ENCODE peak calls at places on chromosomes 16 and 17, in five cellular contexts. One of them, this sample, is unnamed.

GRCh38 chr17:39213852-39214251 is 11.9 kb downstream of the STAC2 start:
- DNase-seq in retinal pigment epithelial cell: peak
- DNase-seq in tibial nerve: no peak
- DNase-seq in CD8-positive, alpha-beta T cell: no peak
- DNase-seq in LNCaP clone FGC: no peak
- DNase-seq in this sample: no peak

GRCh38 chr16:59327894-59328293 is 593.8 kb upstream of the GOT2 start:
- DNase-seq in tibial nerve: no peak
- DNase-seq in LNCaP clone FGC: no peak
- DNase-seq in CD8-positive, alpha-beta T cell: no peak
- DNase-seq in retinal pigment epithelial cell: no peak
- DNase-seq in this sample: no peak

GRCh38 chr17:5769936-5770335 is 185.6 kb upstream of the NLRP1 start:
- DNase-seq in retinal pigment epithelial cell: no peak
- DNase-seq in tibial nerve: no peak
- DNase-seq in CD8-positive, alpha-beta T cell: no peak
- DNase-seq in LNCaP clone FGC: no peak
- DNase-seq in this sample: no peak

GRCh38 chr17:77068915-77069314 is 71.9 kb upstream of the SEC14L1 start:
- DNase-seq in retinal pigment epithelial cell: no peak
- DNase-seq in CD8-positive, alpha-beta T cell: no peak
- DNase-seq in tibial nerve: no peak
- DNase-seq in LNCaP clone FGC: no peak
- DNase-seq in this sample: no peak

GRCh38 chr16:9138731-9139501 is 47.5 kb downstream of the HAPSTR1 start:
- DNase-seq in retinal pigment epithelial cell: no peak
- DNase-seq in CD8-positive, alpha-beta T cell: peak
- DNase-seq in tibial nerve: peak
- DNase-seq in LNCaP clone FGC: no peak
- DNase-seq in this sample: peak

GRCh38 chr16:20678242-20678641 is 19.2 kb downstream of the ACSM1 start:
- DNase-seq in retinal pigment epithelial cell: no peak
- DNase-seq in tibial nerve: no peak
- DNase-seq in CD8-positive, alpha-beta T cell: no peak
- DNase-seq in LNCaP clone FGC: no peak
- DNase-seq in this sample: no peak

GRCh38 chr16:54657058-54657708 is 273.5 kb upstream of the IRX5 start:
- DNase-seq in LNCaP clone FGC: peak
- DNase-seq in retinal pigment epithelial cell: no peak
- DNase-seq in tibial nerve: no peak
- DNase-seq in CD8-positive, alpha-beta T cell: no peak
- DNase-seq in this sample: no peak

GRCh38 chr17:79897243-79898063 is 58.2 kb upstream of the CBX4 start:
- DNase-seq in CD8-positive, alpha-beta T cell: no peak
- DNase-seq in tibial nerve: no peak
- DNase-seq in LNCaP clone FGC: peak
- DNase-seq in retinal pigment epithelial cell: no peak
- DNase-seq in this sample: no peak

GRCh38 chr16:79210629-79211028 is 389.9 kb downstream of the MAF start:
- DNase-seq in tibial nerve: no peak
- DNase-seq in LNCaP clone FGC: no peak
- DNase-seq in CD8-positive, alpha-beta T cell: no peak
- DNase-seq in retinal pigment epithelial cell: no peak
- DNase-seq in this sample: peak

GRCh38 chr16:66131156-66131807 is 235.2 kb upstream of the CDH5 start:
- DNase-seq in CD8-positive, alpha-beta T cell: no peak
- DNase-seq in tibial nerve: no peak
- DNase-seq in retinal pigment epithelial cell: no peak
- DNase-seq in LNCaP clone FGC: no peak
- DNase-seq in this sample: no peak

GRCh38 chr16:66130296-66130910 is 236.1 kb upstream of the CDH5 start:
- DNase-seq in tibial nerve: no peak
- DNase-seq in retinal pigment epithelial cell: peak
- DNase-seq in LNCaP clone FGC: no peak
- DNase-seq in CD8-positive, alpha-beta T cell: no peak
- DNase-seq in this sample: no peak

GRCh38 chr16:66127459-66128362 is 238.8 kb upstream of the CDH5 start:
- DNase-seq in LNCaP clone FGC: no peak
- DNase-seq in tibial nerve: no peak
- DNase-seq in CD8-positive, alpha-beta T cell: no peak
- DNase-seq in retinal pigment epithelial cell: no peak
- DNase-seq in this sample: no peak

GRCh38 chr16:66129196-66129595 is 237.3 kb upstream of the CDH5 start:
- DNase-seq in retinal pigment epithelial cell: no peak
- DNase-seq in tibial nerve: no peak
- DNase-seq in CD8-positive, alpha-beta T cell: no peak
- DNase-seq in LNCaP clone FGC: no peak
- DNase-seq in this sample: no peak

GRCh38 chr16:66128363-66128725 is 238.1 kb upstream of the CDH5 start:
- DNase-seq in LNCaP clone FGC: no peak
- DNase-seq in CD8-positive, alpha-beta T cell: no peak
- DNase-seq in tibial nerve: no peak
- DNase-seq in retinal pigment epithelial cell: no peak
- DNase-seq in this sample: no peak
- H3K4me3 ChIP-seq in LNCaP clone FGC: no peak
- H3K4me3 ChIP-seq in CD8-positive, alpha-beta T cell: no peak
- H3K4me3 ChIP-seq in tibial nerve: no peak
- H3K4me3 ChIP-seq in retinal pigment epithelial cell: no peak
- H3K4me3 ChIP-seq in this sample: no peak

DNA sequence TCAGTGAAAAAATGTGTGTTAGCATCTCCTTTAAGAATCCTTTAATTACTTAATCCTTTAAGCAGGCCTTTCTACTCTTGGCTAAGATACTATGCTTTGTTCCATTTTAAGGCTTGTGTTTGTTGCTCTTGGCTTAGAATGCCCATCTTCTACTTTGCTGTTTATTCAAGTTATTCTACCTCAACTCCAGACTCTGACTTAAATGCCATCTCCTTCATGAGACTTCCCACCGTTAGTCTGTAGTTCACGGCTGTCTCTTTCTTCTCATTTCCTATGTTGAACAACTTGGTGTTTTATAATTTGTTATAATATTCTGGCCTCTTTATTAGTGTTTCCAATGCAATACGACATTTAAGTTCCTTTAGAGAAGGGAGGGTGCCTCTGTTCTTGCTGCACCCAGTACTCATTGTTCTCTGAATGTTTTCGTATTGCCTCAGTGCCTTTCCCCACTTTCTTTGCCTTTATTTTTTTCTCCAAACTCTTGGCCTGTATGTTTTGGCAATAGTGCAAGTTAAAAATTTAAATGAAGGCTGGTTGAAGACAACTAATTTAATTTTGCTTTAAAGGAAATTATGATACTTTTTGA is 6.1 kb upstream of the KRT10 start:
- DNase-seq in CD8-positive, alpha-beta T cell: no peak
- DNase-seq in tibial nerve: no peak
- DNase-seq in retinal pigment epithelial cell: no peak
- DNase-seq in LNCaP clone FGC: no peak
- DNase-seq in this sample: no peak
- H3K4me3 ChIP-seq in CD8-positive, alpha-beta T cell: no peak
- H3K4me3 ChIP-seq in tibial nerve: no peak
- H3K4me3 ChIP-seq in retinal pigment epithelial cell: no peak
- H3K4me3 ChIP-seq in LNCaP clone FGC: no peak
- H3K4me3 ChIP-seq in this sample: peak

DNA sequence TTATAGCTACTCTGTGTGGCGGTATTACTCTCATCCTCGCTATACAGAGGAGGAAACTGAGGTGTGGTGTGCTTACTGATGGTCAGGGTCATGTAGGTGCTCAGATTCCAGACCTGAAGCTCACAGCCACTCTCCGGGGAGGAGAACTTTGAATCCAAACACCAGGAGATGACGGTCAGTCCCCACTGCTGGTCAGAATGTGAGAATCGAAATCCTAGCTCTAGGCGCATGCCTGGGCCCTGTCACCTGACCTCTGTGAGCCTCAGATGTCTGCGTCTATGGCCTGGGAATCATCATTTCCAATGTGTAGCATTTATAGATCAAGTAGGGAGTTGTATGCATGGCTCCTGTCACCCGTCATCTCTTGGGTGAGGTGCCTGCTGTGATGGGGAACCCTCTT is 317.4 kb downstream of the SNX29 start:
- DNase-seq in retinal pigment epithelial cell: no peak
- DNase-seq in CD8-positive, alpha-beta T cell: no peak
- DNase-seq in tibial nerve: no peak
- DNase-seq in LNCaP clone FGC: no peak
- DNase-seq in this sample: no peak
- H3K4me3 ChIP-seq in retinal pigment epithelial cell: no peak
- H3K4me3 ChIP-seq in CD8-positive, alpha-beta T cell: no peak
- H3K4me3 ChIP-seq in tibial nerve: no peak
- H3K4me3 ChIP-seq in LNCaP clone FGC: no peak
- H3K4me3 ChIP-seq in this sample: no peak

GRCh38 chr17:30819941-30820705 is 4.4 kb downstream of the CRLF3 start:
- DNase-seq in tibial nerve: no peak
- DNase-seq in CD8-positive, alpha-beta T cell: no peak
- DNase-seq in retinal pigment epithelial cell: no peak
- DNase-seq in LNCaP clone FGC: no peak
- DNase-seq in this sample: no peak
- H3K4me3 ChIP-seq in tibial nerve: no peak
- H3K4me3 ChIP-seq in CD8-positive, alpha-beta T cell: peak
- H3K4me3 ChIP-seq in retinal pigment epithelial cell: no peak
- H3K4me3 ChIP-seq in LNCaP clone FGC: no peak
- H3K4me3 ChIP-seq in this sample: no peak

GRCh38 chr16:28063611-28064061 is at the start of gene GSG1L:
- DNase-seq in LNCaP clone FGC: no peak
- DNase-seq in retinal pigment epithelial cell: no peak
- DNase-seq in CD8-positive, alpha-beta T cell: no peak
- DNase-seq in tibial nerve: no peak
- DNase-seq in this sample: no peak
- H3K4me3 ChIP-seq in LNCaP clone FGC: no peak
- H3K4me3 ChIP-seq in retinal pigment epithelial cell: no peak
- H3K4me3 ChIP-seq in CD8-positive, alpha-beta T cell: no peak
- H3K4me3 ChIP-seq in tibial nerve: no peak
- H3K4me3 ChIP-seq in this sample: no peak

GRCh38 chr16:68790944-68791343 is 52.4 kb upstream of the TANGO6 start:
- DNase-seq in LNCaP clone FGC: no peak
- DNase-seq in CD8-positive, alpha-beta T cell: no peak
- DNase-seq in retinal pigment epithelial cell: no peak
- DNase-seq in tibial nerve: no peak
- DNase-seq in this sample: no peak
- H3K4me3 ChIP-seq in LNCaP clone FGC: no peak
- H3K4me3 ChIP-seq in CD8-positive, alpha-beta T cell: no peak
- H3K4me3 ChIP-seq in retinal pigment epithelial cell: no peak
- H3K4me3 ChIP-seq in tibial nerve: no peak
- H3K4me3 ChIP-seq in this sample: no peak

GRCh38 chr16:30947533-30948086 is 1.3 kb upstream of the ORAI3 start:
- DNase-seq in CD8-positive, alpha-beta T cell: no peak
- DNase-seq in tibial nerve: no peak
- DNase-seq in LNCaP clone FGC: no peak
- DNase-seq in retinal pigment epithelial cell: no peak
- DNase-seq in this sample: no peak
- H3K4me3 ChIP-seq in CD8-positive, alpha-beta T cell: no peak
- H3K4me3 ChIP-seq in tibial nerve: no peak
- H3K4me3 ChIP-seq in LNCaP clone FGC: no peak
- H3K4me3 ChIP-seq in retinal pigment epithelial cell: peak
- H3K4me3 ChIP-seq in this sample: no peak

GRCh38 chr17:81403671-81404534 is 8.6 kb downstream of the BAHCC1 start:
- DNase-seq in CD8-positive, alpha-beta T cell: no peak
- DNase-seq in LNCaP clone FGC: no peak
- DNase-seq in tibial nerve: no peak
- DNase-seq in retinal pigment epithelial cell: no peak
- DNase-seq in this sample: no peak

GRCh38 chr17:81401727-81402529 is 6.7 kb downstream of the BAHCC1 start:
- DNase-seq in LNCaP clone FGC: no peak
- DNase-seq in tibial nerve: no peak
- DNase-seq in retinal pigment epithelial cell: no peak
- DNase-seq in CD8-positive, alpha-beta T cell: no peak
- DNase-seq in this sample: no peak

GRCh38 chr17:81403040-81403467 is 7.8 kb downstream of the BAHCC1 start:
- DNase-seq in LNCaP clone FGC: no peak
- DNase-seq in retinal pigment epithelial cell: no peak
- DNase-seq in tibial nerve: no peak
- DNase-seq in CD8-positive, alpha-beta T cell: no peak
- DNase-seq in this sample: no peak

GRCh38 chr17:81400939-81401726 is 5.9 kb downstream of the BAHCC1 start:
- DNase-seq in LNCaP clone FGC: no peak
- DNase-seq in tibial nerve: no peak
- DNase-seq in retinal pigment epithelial cell: no peak
- DNase-seq in CD8-positive, alpha-beta T cell: no peak
- DNase-seq in this sample: no peak

DNA sequence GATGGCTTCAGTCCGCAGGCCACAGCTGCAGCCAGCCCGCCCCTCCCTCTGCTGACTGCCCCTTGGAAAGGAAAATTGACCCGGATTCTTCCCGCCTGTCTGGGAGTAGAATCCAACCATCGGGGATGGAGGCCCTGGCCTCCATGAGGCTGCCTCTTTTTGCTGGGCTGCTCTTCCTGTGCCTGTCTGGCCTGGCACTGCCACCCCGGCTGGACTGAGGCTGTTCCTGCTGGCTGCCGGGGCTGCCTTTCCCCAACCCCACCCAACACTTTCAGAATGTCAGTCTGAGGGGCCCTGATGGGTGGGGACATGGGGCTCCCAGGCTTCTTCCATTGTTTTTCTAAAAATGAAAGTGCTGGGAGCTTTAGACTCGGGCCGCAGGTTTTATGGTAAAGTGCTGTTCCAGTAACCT is 7.3 kb downstream of the BAHCC1 start:
- DNase-seq in CD8-positive, alpha-beta T cell: no peak
- DNase-seq in LNCaP clone FGC: no peak
- DNase-seq in retinal pigment epithelial cell: no peak
- DNase-seq in tibial nerve: no peak
- DNase-seq in this sample: no peak
- H3K4me3 ChIP-seq in CD8-positive, alpha-beta T cell: no peak
- H3K4me3 ChIP-seq in LNCaP clone FGC: no peak
- H3K4me3 ChIP-seq in retinal pigment epithelial cell: no peak
- H3K4me3 ChIP-seq in tibial nerve: no peak
- H3K4me3 ChIP-seq in this sample: peak